ENCODE peak calls at places on chromosomes 5 and 9, in ten cellular contexts. C is AG04449; O is bronchial epithelial cell; S is mammary epithelial cell; R is stimulated activated CD4-positive, alpha-beta T cell treated with anti-CD3 and anti-CD28 coated beads, Interleukin-15, amount 100 ng/mL, for 1 hour; M is hypothalamus; W is ELR; U is activated T-cell treated with anti-CD3 and anti-CD28 coated beads for 24 hours; L is cardiac muscle cell; G is myocyte. F is an unnamed sample.

GRCh38 chr9:98453589-98454311 is 198.3 kb upstream of the TBC1D2 start:
- DNase-seq in C (no peak), O (peak), S (peak), R (no peak), M (peak), W (no peak), U (no peak), L (no peak), G (no peak), F (no peak)

GRCh38 chr5:89313804-89314588 is 431.0 kb upstream of the MEF2C start:
- DNase-seq in C (peak), O (peak), S (peak), R (no peak), M (no peak), W (peak), U (no peak), L (peak), G (peak), F (peak)

GRCh38 chr5:72541501-72542235 is 34.5 kb upstream of the ZNF366 start:
- DNase-seq in C (no peak), O (no peak), S (no peak), R (no peak), M (peak), W (no peak), U (no peak), L (no peak), G (no peak), F (no peak)

GRCh38 chr5:53603009-53603687 is 42.7 kb downstream of the NDUFS4 start:
- DNase-seq in C (no peak), O (no peak), S (no peak), R (no peak), M (peak), W (no peak), U (no peak), L (peak), G (no peak), F (no peak)

GRCh38 chr5:179378116-179378440 is 32.8 kb upstream of the ADAMTS2 start:
- DNase-seq in C (no peak), O (no peak), S (no peak), R (no peak), M (no peak), W (no peak), U (no peak), L (no peak), G (no peak), F (no peak)

GRCh38 chr5:135393691-135394090 is 5.3 kb downstream of the MACROH2A1 start:
- DNase-seq in C (no peak), O (no peak), S (no peak), R (no peak), M (no peak), W (peak), U (no peak), L (no peak), G (no peak), F (peak)

GRCh38 chr9:79129865-79130480 is 441.8 kb upstream of the TLE4 start:
- DNase-seq in C (no peak), O (peak), S (peak), R (no peak), M (peak), W (peak), U (no peak), L (peak), G (peak), F (peak)

GRCh38 chr5:17401509-17402290 is 96.3 kb upstream of the TAF11L2 start:
- DNase-seq in C (no peak), O (no peak), S (no peak), R (no peak), M (no peak), W (no peak), U (no peak), L (no peak), G (peak), F (no peak)

GRCh38 chr5:93164690-93165089 is 416.3 kb downstream of the NR2F1-AS1 start:
- DNase-seq in C (no peak), O (peak), S (peak), R (no peak), M (peak), W (peak), U (no peak), L (peak), G (peak), F (peak)

GRCh38 chr9:36306481-36307306 is 48.4 kb upstream of the GNE start:
- DNase-seq in C (no peak), O (peak), S (peak), R (no peak), M (no peak), W (peak), U (no peak), L (peak), G (peak), F (no peak)